ENCODE peak calls at places on chromosomes 13 and 19, in six cellular contexts. F is upper lobe of right lung, L is activated B cell treated with CpG ODN at 0.5 μM for 24 hours, K is fibroblast of lung, P is left ventricle myocardium inferior, D is heart right ventricle. X is an unnamed sample.
A peak's percentile ranks its signal among the peaks of the same experiment; 100 is the strongest.

GRCh38 chr19:1853295-1854031 is 5.2 kb upstream of the REXO1 start:
- DNase-seq in F (peak; percentile 91), L (peak; percentile 82), K (peak; percentile 57), P (peak; percentile 79), D (peak; percentile 72), X (no peak)

GRCh38 chr19:46975918-46976782 is 43.5 kb upstream of the NPAS1 start:
- DNase-seq in F (peak; percentile 92), L (no peak), K (peak; percentile 100), P (peak; percentile 96), D (peak; percentile 90), X (no peak)

GRCh38 chr13:67369895-67370660 is 139.9 kb upstream of the PCDH9 start:
- DNase-seq in F (no peak), L (no peak), K (peak; percentile 97), P (no peak), D (no peak), X (no peak)

GRCh38 chr13:113620036-113620435 is 35.5 kb downstream of the TFDP1 start:
- DNase-seq in F (no peak), L (no peak), K (no peak), P (peak; percentile 5), D (no peak), X (peak; percentile 77)

GRCh38 chr13:51585696-51586095 is 1.4 kb downstream of the WDFY2 start:
- DNase-seq in F (no peak), L (no peak), K (peak; percentile 71), P (no peak), D (no peak), X (no peak)

GRCh38 chr19:29842471-29843179 is 30.8 kb downstream of the CCNE1 start:
- DNase-seq in F (peak; percentile 71), L (no peak), K (no peak), P (no peak), D (no peak), X (peak; percentile 46)

GRCh38 chr19:27777726-27778125 is 1435.2 kb downstream of the UQCRFS1 start:
- DNase-seq in F (no peak), L (no peak), K (no peak), P (no peak), D (no peak), X (no peak)

GRCh38 chr19:15331419-15332310 is 674 bp downstream of the BRD4 start:
- DNase-seq in F (peak; percentile 85), L (peak; percentile 75), K (peak; percentile 33), P (peak; percentile 60), D (peak; percentile 42), X (no peak)

GRCh38 chr13:46386426-46386995 is 541 bp downstream of the RUBCNL start:
- DNase-seq in F (no peak), L (no peak), K (no peak), P (peak; percentile 15), D (no peak), X (no peak)

GRCh38 chr19:28793391-28794168 is 419.4 kb downstream of the UQCRFS1 start:
- DNase-seq in F (no peak), L (no peak), K (no peak), P (peak; percentile 16), D (no peak), X (no peak)

GRCh38 chr13:50444726-50445125 is 398.8 kb downstream of the DLEU7 start:
- DNase-seq in F (no peak), L (no peak), K (peak; percentile 77), P (no peak), D (no peak), X (no peak)

GRCh38 chr19:43759515-43759914 is 4.8 kb upstream of the SMG9 start:
- DNase-seq in F (no peak), L (no peak), K (peak; percentile 76), P (no peak), D (no peak), X (no peak)

GRCh38 chr19:17779281-17779930 is 15.5 kb upstream of the B3GNT3 start:
- DNase-seq in F (no peak), L (no peak), K (peak; percentile 48), P (no peak), D (peak; percentile 36), X (no peak)

GRCh38 chr19:13844130-13844631 is 32.8 kb upstream of the NANOS3 start:
- DNase-seq in F (no peak), L (no peak), K (no peak), P (no peak), D (no peak), X (no peak)

GRCh38 chr19:3397266-3398022 is 31.1 kb downstream of the NFIC start:
- DNase-seq in F (peak; percentile 87), L (no peak), K (peak; percentile 40), P (peak; percentile 68), D (no peak), X (no peak)

GRCh38 chr13:114101325-114101821 is 31.1 kb downstream of the RASA3 start:
- DNase-seq in F (peak; percentile 62), L (no peak), K (peak; percentile 15), P (no peak), D (no peak), X (peak; percentile 84)

GRCh38 chr19:48812094-48812929 is 1.5 kb upstream of the BCAT2 start:
- DNase-seq in F (peak; percentile 96), L (peak; percentile 74), K (peak; percentile 70), P (peak; percentile 91), D (peak; percentile 90), X (no peak)

GRCh38 chr13:106378263-106378662 is 157.2 kb downstream of the EFNB2 start:
- DNase-seq in F (no peak), L (no peak), K (no peak), P (no peak), D (no peak), X (no peak)

GRCh38 chr13:106377341-106377740 is 158.1 kb downstream of the EFNB2 start:
- DNase-seq in F (no peak), L (no peak), K (no peak), P (no peak), D (no peak), X (no peak)

GRCh38 chr13:106375085-106375484 is 160.4 kb downstream of the EFNB2 start:
- DNase-seq in F (no peak), L (no peak), K (no peak), P (no peak), D (no peak), X (no peak)

GRCh38 chr13:106374631-106375030 is 160.8 kb downstream of the EFNB2 start:
- DNase-seq in F (no peak), L (no peak), K (no peak), P (no peak), D (no peak), X (no peak)

DNA sequence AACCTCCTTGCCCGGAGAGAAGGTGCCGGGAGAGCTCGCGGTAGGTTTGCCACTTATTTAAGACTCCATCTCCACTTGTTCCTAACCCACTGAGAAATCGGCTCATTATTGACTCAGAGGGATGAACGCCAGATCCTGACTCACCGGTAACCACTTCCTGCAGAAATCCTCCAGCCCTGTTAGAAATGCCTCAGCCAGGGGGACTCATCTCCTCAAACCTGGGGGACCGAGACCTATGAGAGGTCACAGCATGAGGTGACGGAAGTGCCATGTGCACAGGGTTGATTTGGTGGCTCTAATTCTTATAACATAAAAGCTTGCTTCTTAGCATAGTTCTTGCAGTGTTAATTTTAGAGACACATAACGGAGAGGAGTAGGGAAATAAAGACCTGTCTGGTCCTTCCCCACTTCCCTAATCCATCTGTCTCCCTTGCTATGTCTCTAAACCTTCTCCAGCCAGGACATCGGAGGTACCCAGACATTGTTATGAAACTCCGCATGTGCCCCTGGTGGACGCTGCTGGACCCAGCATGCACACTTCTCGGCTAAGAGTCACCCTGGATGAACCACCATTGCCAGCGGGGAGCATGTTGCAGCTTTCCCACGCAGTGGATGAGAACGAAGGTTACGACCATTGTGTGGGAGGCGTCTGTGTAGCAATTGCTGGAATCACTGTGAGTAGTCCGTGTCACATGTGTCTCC is 158.9 kb downstream of the EFNB2 start:
- DNase-seq in F (no peak), L (no peak), K (peak; percentile 98), P (no peak), D (no peak), X (no peak)
- TF ChIP-seq CTCF in F (no peak), L (no peak), K (no peak), P (no peak), D (no peak), X (peak; percentile 55)

GRCh38 chr13:44748439-44748838 is 172.3 kb upstream of the TSC22D1 start:
- DNase-seq in F (no peak), L (no peak), K (no peak), P (no peak), D (no peak), X (no peak)

GRCh38 chr13:44750618-44751017 is 174.5 kb upstream of the TSC22D1 start:
- DNase-seq in F (no peak), L (no peak), K (no peak), P (no peak), D (no peak), X (no peak)

GRCh38 chr13:44749906-44750305 is 173.8 kb upstream of the TSC22D1 start:
- DNase-seq in F (no peak), L (no peak), K (no peak), P (no peak), D (no peak), X (no peak)

GRCh38 chr13:44755872-44756271 is 179.7 kb upstream of the TSC22D1 start:
- DNase-seq in F (no peak), L (no peak), K (peak; percentile 90), P (no peak), D (no peak), X (no peak)

GRCh38 chr13:44752184-44752583 is 176.1 kb upstream of the TSC22D1 start:
- DNase-seq in F (no peak), L (no peak), K (no peak), P (no peak), D (no peak), X (no peak)
- TF ChIP-seq CTCF in F (no peak), L (no peak), K (no peak), P (no peak), D (no peak), X (no peak)

DNA sequence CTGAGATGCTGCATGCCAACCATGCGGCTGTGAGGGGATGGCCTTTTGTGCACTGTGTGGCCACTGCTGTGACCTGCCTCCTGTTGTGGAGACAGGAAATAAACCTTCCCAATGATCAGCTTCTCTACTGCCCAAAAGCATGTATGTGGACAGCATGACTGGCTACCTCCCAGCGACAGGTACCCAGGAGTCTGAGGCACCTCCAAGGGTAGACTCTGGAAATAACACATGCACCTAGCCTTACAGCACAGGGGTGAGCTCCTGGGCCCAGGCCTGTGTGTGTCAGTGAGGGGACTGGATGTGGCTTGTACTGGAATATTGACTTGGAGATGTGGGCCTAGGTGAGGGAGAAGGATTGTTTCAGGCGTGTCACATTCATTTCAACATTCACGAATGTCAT is 7.6 kb upstream of the GPI start:
- DNase-seq in F (no peak), L (no peak), K (no peak), P (no peak), D (no peak), X (no peak)
- TF ChIP-seq CTCF in F (no peak), L (no peak), K (no peak), P (no peak), D (no peak), X (no peak)

DNA sequence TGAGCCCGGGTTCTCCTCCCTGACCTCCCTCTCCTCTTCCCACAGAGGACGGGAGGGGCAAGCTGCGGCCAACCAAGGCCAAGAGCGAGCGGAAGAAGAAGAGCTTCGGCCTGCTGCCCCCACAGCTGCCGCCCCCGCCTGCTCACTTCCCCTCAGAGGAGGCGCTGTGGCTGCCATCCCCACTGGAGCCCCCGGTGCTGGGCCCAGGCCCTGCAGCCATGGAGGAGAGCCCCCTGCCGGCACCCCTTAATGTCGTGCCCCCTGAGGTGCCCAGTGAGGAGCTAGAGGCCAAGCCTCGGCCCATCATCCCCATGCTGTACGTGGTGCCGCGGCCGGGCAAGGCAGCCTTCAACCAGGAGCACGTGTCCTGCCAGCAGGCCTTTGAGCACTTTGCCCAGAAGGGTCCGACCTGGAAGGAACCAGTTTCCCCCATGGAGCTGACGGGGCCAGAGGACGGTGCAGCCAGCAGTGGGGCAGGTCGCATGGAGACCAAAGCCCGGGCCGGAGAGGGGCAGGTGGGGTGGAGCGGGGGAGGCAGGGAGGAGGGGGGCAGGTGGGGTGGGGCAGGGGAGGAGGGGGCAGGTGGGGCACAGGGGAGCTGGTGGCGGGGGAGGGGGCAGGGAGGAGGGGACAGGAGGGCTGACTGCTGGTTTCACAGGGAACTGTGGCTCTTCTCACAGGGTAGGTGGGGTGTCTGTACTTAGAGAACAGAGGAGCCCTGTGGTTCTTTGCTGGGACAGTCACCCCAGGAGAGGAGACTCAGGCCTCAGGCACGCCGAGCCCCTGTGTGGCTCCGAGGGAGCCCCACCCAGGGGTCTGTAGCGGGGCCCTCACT is 162.3 kb downstream of the KDM4B start:
- DNase-seq in F (no peak), L (peak; percentile 76), K (no peak), P (no peak), D (no peak), X (no peak)
- TF ChIP-seq CTCF in F (no peak), L (no peak), K (no peak), P (no peak), D (no peak), X (no peak)